ENCODE peak calls at places on chromosomes 3 and 15, in nine cellular contexts. E is AG10803; W is fibroblast of lung; K is right atrium auricular region; O is small intestine; Z is uterus; V is BE2C; C is CD4-positive, alpha-beta memory T cell; G is fibroblast of villous mesenchyme. B is an unnamed sample.
A peak's percentile ranks its signal among the peaks of the same experiment; 100 is the strongest.

GRCh38 chr3:64098686-64099085 is 75.4 kb upstream of the PSMD6 start:
- DNase-seq in V (no peak), K (no peak), Z (no peak), O (no peak), E (no peak), G (no peak), C (no peak), W (no peak), B (no peak)

GRCh38 chr3:167067844-167068161 is 312.3 kb downstream of the ZBBX start:
- DNase-seq in Z (no peak), E (no peak), O (no peak), V (no peak), K (no peak), C (no peak), G (no peak), W (no peak), B (no peak)

GRCh38 chr3:53238051-53238850 is 17.6 kb downstream of the TKT start:
- DNase-seq in G (peak; percentile 88), O (peak; percentile 93), K (no peak), C (no peak), V (no peak), Z (no peak), E (peak; percentile 93), W (peak; percentile 98), B (no peak)

GRCh38 chr3:177141899-177142651 is 55.2 kb downstream of the TBL1XR1 start:
- DNase-seq in V (no peak), C (no peak), G (no peak), Z (no peak), W (no peak), E (no peak), K (no peak), O (no peak), B (no peak)

GRCh38 chr3:49805884-49806701 is 3.0 kb downstream of the INKA1 start:
- DNase-seq in G (peak; percentile 61), V (peak; percentile 20), Z (peak; percentile 54), W (no peak), C (no peak), K (peak; percentile 61), O (no peak), E (no peak), B (peak; percentile 75)

GRCh38 chr15:85867250-85867649 is 72.5 kb upstream of the KLHL25 start:
- DNase-seq in C (no peak), Z (no peak), O (peak; percentile 76), G (no peak), E (no peak), W (no peak), K (no peak), V (no peak), B (no peak)

GRCh38 chr3:190183121-190183520 is 62.4 kb upstream of the P3H2 start:
- DNase-seq in O (no peak), K (no peak), W (peak; percentile 98), G (peak; percentile 91), Z (no peak), E (peak; percentile 96), V (no peak), C (no peak), B (no peak)

GRCh38 chr3:136332302-136332701 is 82.2 kb downstream of the PCCB start:
- DNase-seq in C (no peak), E (no peak), O (no peak), G (no peak), K (no peak), Z (no peak), W (no peak), V (no peak), B (no peak)

GRCh38 chr3:172194702-172195392 is 155.5 kb downstream of the FNDC3B start:
- DNase-seq in O (no peak), W (peak; percentile 75), V (peak; percentile 9), Z (no peak), K (no peak), C (no peak), E (no peak), G (no peak), B (no peak)

GRCh38 chr15:31337352-31338031 is 10.9 kb downstream of the KLF13 start:
- DNase-seq in Z (no peak), W (no peak), E (no peak), G (no peak), O (no peak), C (no peak), V (no peak), K (no peak), B (no peak)

GRCh38 chr3:187986514-187986934 is 167.4 kb upstream of the LPP start:
- DNase-seq in V (no peak), C (no peak), G (peak; percentile 70), W (peak; percentile 97), K (no peak), E (peak; percentile 77), O (no peak), Z (no peak), B (no peak)

GRCh38 chr15:45314960-45315359 is 62.9 kb downstream of the SLC28A2 start:
- DNase-seq in K (no peak), Z (no peak), C (no peak), G (peak; percentile 9), O (no peak), E (peak; percentile 23), W (peak; percentile 5), V (no peak), B (no peak)

GRCh38 chr15:43086551-43086950 is 19.3 kb downstream of the UBR1 start:
- DNase-seq in V (no peak), G (peak; percentile 59), W (peak; percentile 52), K (no peak), O (no peak), E (peak; percentile 35), Z (no peak), C (no peak), B (no peak)

GRCh38 chr15:52112203-52112750 is 298 bp downstream of the BCL2L10 start:
- DNase-seq in Z (no peak), K (peak; percentile 54), W (no peak), C (peak; percentile 37), V (peak; percentile 44), E (no peak), O (peak; percentile 59), G (no peak), B (no peak)

GRCh38 chr15:68241088-68241935 is 11.8 kb upstream of the CLN6 start:
- DNase-seq in O (no peak), Z (no peak), K (no peak), G (no peak), W (peak; percentile 15), E (no peak), V (no peak), C (no peak), B (no peak)

GRCh38 chr3:15768421-15769255 is 29.1 kb downstream of the ANKRD28 start:
- DNase-seq in V (no peak), E (peak; percentile 97), O (peak; percentile 12), K (no peak), G (peak; percentile 97), W (peak; percentile 98), C (no peak), Z (no peak), B (no peak)

GRCh38 chr3:176032043-176032442 is 1165.2 kb downstream of the TBL1XR1 start:
- DNase-seq in E (no peak), W (peak; percentile 3), O (no peak), G (peak; percentile 5), V (no peak), C (no peak), Z (no peak), K (no peak), B (no peak)

GRCh38 chr15:94235041-94235440 is 3.7 kb downstream of the MCTP2 start:
- DNase-seq in E (no peak), K (no peak), Z (no peak), V (no peak), G (no peak), C (no peak), W (no peak), O (no peak), B (no peak)

GRCh38 chr3:52236424-52236886 is 2.5 kb downstream of the TWF2 start:
- DNase-seq in C (no peak), Z (peak; percentile 15), G (no peak), K (no peak), O (no peak), E (no peak), V (no peak), W (no peak), B (no peak)

GRCh38 chr3:52238193-52238760 is 681 bp downstream of the TWF2 start:
- DNase-seq in C (no peak), Z (no peak), W (peak; percentile 20), O (no peak), K (no peak), V (no peak), G (no peak), E (no peak), B (no peak)

GRCh38 chr3:52237006-52237658 is 1.8 kb downstream of the TWF2 start:
- DNase-seq in Z (no peak), G (no peak), E (no peak), K (no peak), O (no peak), W (no peak), V (no peak), C (no peak), B (no peak)

GRCh38 chr3:52238761-52239701 is at the start of gene TWF2:
- DNase-seq in G (peak; percentile 74), V (peak; percentile 84), O (peak; percentile 78), Z (peak; percentile 76), E (peak; percentile 69), C (peak; percentile 93), W (peak; percentile 74), K (no peak), B (peak; percentile 62)

GRCh38 chr3:52237659-52238172 is 1.2 kb downstream of the TWF2 start:
- DNase-seq in C (no peak), Z (peak; percentile 92), O (no peak), G (peak; percentile 87), E (peak; percentile 90), W (peak; percentile 91), V (peak; percentile 43), K (peak; percentile 93), B (no peak)
- H3K4me3 ChIP-seq in C (peak overlapping the region; percentile 93), Z (peak overlapping the region; percentile 85), O (no peak overlapping the region), G (peak overlapping the region; percentile 80), E (peak overlapping the region; percentile 96), W (peak overlapping the region; percentile 81), V (peak overlapping the region; percentile 69), K (peak overlapping the region; percentile 78), B (peak overlapping the region; percentile 76)

DNA sequence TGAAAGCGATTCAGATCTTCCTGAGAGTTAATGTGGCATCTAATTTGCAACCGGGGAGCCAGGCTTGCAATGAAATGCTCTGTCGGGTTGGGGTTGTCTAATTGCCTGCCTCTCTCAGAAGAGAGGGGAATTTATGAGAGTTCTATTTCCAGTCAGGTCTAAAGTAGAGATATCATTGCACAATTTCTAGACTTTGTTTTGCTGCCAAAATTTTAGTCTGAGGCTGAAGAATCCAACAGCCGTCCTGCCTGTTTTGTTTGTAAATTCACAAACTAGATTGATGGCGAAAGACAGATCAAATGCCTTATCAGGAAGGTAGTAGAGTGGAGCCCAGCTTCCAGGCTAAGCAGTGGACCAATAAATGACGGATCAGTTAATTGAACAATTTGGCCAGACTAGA is 630 bp downstream of the LIPC start:
- DNase-seq in K (no peak), W (peak; percentile 30), E (peak; percentile 36), V (no peak), G (peak; percentile 78), C (no peak), Z (no peak), O (no peak), B (no peak)
- H3K4me3 ChIP-seq in K (no peak overlapping the region), W (no peak overlapping the region), E (no peak overlapping the region), V (peak overlapping the region; percentile 23), G (no peak overlapping the region), C (no peak overlapping the region), Z (no peak overlapping the region), O (no peak overlapping the region), B (no peak overlapping the region)

GRCh38 chr3:4001976-4002375 is 202.7 kb downstream of the LRRN1 start:
- DNase-seq in G (no peak), K (no peak), V (no peak), Z (no peak), C (no peak), W (no peak), E (no peak), O (no peak), B (no peak)
- H3K4me3 ChIP-seq in G (no peak overlapping the region), K (no peak overlapping the region), V (no peak overlapping the region), Z (no peak overlapping the region), C (no peak overlapping the region), W (no peak overlapping the region), E (no peak overlapping the region), O (no peak overlapping the region), B (no peak overlapping the region)

GRCh38 chr3:43858052-43858701 is 167.4 kb downstream of the ABHD5 start:
- DNase-seq in W (no peak), K (no peak), E (no peak), V (no peak), C (no peak), O (no peak), Z (no peak), G (no peak), B (no peak)
- H3K4me3 ChIP-seq in W (no peak overlapping the region), K (no peak overlapping the region), E (no peak overlapping the region), V (no peak overlapping the region), C (no peak overlapping the region), O (no peak overlapping the region), Z (no peak overlapping the region), G (no peak overlapping the region), B (no peak overlapping the region)